ENCODE peak calls at places on chromosomes 7 and 10, in ten cellular contexts. R, M, L, X, P, N, F, W, C and I are unnamed samples.

GRCh38 chr7:125877251-125877650 is 947.6 kb upstream of the POT1 start:
- DNase-seq in X (peak; percentile 0), C (no peak), P (no peak), R (no peak), L (no peak), W (no peak), M (no peak), N (no peak), F (no peak), I (no peak)

GRCh38 chr10:60818134-60818770 is 40.0 kb downstream of the CDK1 start:
- DNase-seq in C (no peak), L (no peak), R (peak; percentile 91), N (no peak), F (no peak), P (no peak), X (no peak), M (peak; percentile 85), W (no peak), I (no peak)

GRCh38 chr10:76080406-76080805 is 649.0 kb downstream of the LRMDA start:
- DNase-seq in N (no peak), X (no peak), W (no peak), M (peak; percentile 59), R (peak; percentile 83), F (no peak), L (no peak), P (no peak), C (no peak), I (no peak)

GRCh38 chr10:47379445-47379785 is 4.7 kb downstream of the ZNF488 start:
- DNase-seq in C (no peak), N (no peak), P (no peak), L (no peak), W (no peak), M (no peak), F (no peak), X (no peak), R (no peak), I (no peak)

GRCh38 chr7:105678811-105679495 is 97.7 kb upstream of the EFCAB10 start:
- DNase-seq in F (peak; percentile 95), L (peak; percentile 82), N (peak; percentile 64), X (no peak), R (peak; percentile 15), P (peak; percentile 82), M (peak; percentile 88), W (no peak), C (no peak), I (peak; percentile 79)

GRCh38 chr10:28692050-28692449 is 14.7 kb downstream of the BAMBI start:
- DNase-seq in X (no peak), L (no peak), W (no peak), P (no peak), R (no peak), F (no peak), M (no peak), N (no peak), C (no peak), I (no peak)

GRCh38 chr7:24756989-24757798 is at the start of gene GSDME:
- DNase-seq in X (peak; percentile 68), R (peak; percentile 68), C (peak; percentile 62), M (peak; percentile 60), W (no peak), N (peak; percentile 66), F (peak; percentile 93), L (peak; percentile 86), P (peak; percentile 81), I (peak; percentile 77)

GRCh38 chr7:2258661-2259365 is 16.8 kb downstream of the NUDT1 start:
- DNase-seq in L (no peak), N (no peak), F (no peak), M (no peak), W (no peak), X (no peak), P (no peak), C (no peak), R (no peak), I (no peak)

GRCh38 chr10:11163990-11164805 is 146.5 kb downstream of the CELF2 start:
- DNase-seq in W (no peak), M (peak; percentile 17), P (no peak), F (no peak), N (no peak), X (no peak), R (no peak), C (peak; percentile 53), L (no peak), I (no peak)

GRCh38 chr10:11165591-11166543 is 148.2 kb downstream of the CELF2 start:
- DNase-seq in W (no peak), P (peak; percentile 77), N (peak; percentile 72), L (peak; percentile 31), X (no peak), M (peak; percentile 42), F (peak; percentile 94), C (peak; percentile 93), R (peak; percentile 16), I (peak; percentile 36)

GRCh38 chr10:11168423-11169100 is 150.9 kb downstream of the CELF2 start:
- DNase-seq in P (no peak), F (no peak), N (no peak), C (peak; percentile 29), L (no peak), X (no peak), R (no peak), M (no peak), W (no peak), I (no peak)

GRCh38 chr10:11164806-11165590 is 147.3 kb downstream of the CELF2 start:
- DNase-seq in M (peak; percentile 97), R (peak; percentile 91), C (peak; percentile 86), L (peak; percentile 47), P (peak; percentile 78), F (peak; percentile 92), X (no peak), W (no peak), N (peak; percentile 61), I (peak; percentile 77)

GRCh38 chr10:11167233-11167979 is 149.7 kb downstream of the CELF2 start:
- DNase-seq in W (no peak), R (no peak), C (peak; percentile 32), L (no peak), M (no peak), F (no peak), X (no peak), N (no peak), P (no peak), I (no peak)
- H3K4me3 ChIP-seq in W (peak overlapping the region; percentile 56), R (no peak overlapping the region), C (peak overlapping the region; percentile 93), L (peak overlapping the region; percentile 3), M (no peak overlapping the region), F (no peak overlapping the region), X (no peak overlapping the region), N (peak overlapping the region; percentile 72), P (peak overlapping the region; percentile 58), I (no peak overlapping the region)

GRCh38 chr10:124533266-124533665 is 71.6 kb downstream of the LHPP start:
- DNase-seq in L (no peak), P (no peak), X (no peak), W (no peak), R (no peak), C (no peak), N (no peak), M (no peak), F (no peak), I (no peak)

GRCh38 chr10:124534821-124535601 is 73.4 kb downstream of the LHPP start:
- DNase-seq in C (no peak), N (no peak), P (no peak), R (no peak), X (no peak), M (no peak), F (no peak), W (no peak), L (no peak), I (no peak)

GRCh38 chr10:124535731-124536495 is 74.3 kb downstream of the LHPP start:
- DNase-seq in P (no peak), F (no peak), M (peak; percentile 21), C (no peak), X (no peak), R (no peak), N (no peak), W (no peak), L (no peak), I (no peak)

GRCh38 chr10:124532788-124533187 is 71.2 kb downstream of the LHPP start:
- DNase-seq in X (no peak), P (no peak), M (no peak), R (no peak), F (no peak), W (no peak), C (no peak), N (no peak), L (no peak), I (no peak)

DNA sequence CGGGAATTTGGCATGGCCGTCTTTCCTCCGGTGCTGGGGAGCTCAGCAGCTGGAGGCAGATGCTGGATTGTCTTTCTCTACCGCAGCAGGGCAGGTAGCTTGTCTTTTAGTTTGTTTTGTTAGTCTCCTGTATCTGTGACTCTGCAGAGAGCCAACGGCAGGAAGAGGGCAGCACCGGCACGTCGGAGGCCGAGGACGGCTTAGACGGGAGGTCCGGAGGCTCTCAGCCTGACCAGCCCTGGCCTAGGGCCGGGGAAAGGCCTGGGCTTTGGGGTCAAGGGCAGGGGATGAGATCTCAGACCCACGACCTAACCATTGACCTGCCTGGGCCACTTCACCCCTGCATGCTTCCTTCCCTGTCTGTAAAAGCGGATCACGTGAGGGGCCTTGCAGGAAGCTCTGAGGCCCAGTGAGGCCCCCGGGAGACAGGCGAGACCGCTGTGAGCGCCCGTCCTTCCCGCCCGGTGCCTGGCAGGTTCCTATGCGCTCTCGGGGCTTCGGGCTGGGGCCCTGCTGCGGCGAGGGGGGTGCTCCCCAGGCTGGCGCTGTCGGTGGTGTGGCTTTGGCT is 72.7 kb downstream of the LHPP start:
- DNase-seq in M (peak; percentile 30), L (no peak), X (no peak), R (peak; percentile 18), C (no peak), W (no peak), P (no peak), N (no peak), F (no peak), I (no peak)
- TF ChIP-seq CTCF in M (peak; percentile 47), L (peak; percentile 12), X (no peak), R (no peak), C (peak; percentile 37), W (peak; percentile 60), P (peak; percentile 19), N (no peak), F (no peak), I (peak; percentile 35)

GRCh38 chr7:43647314-43647691 is 64.4 kb downstream of the STK17A start:
- DNase-seq in F (no peak), C (no peak), L (no peak), P (no peak), X (no peak), M (peak; percentile 93), W (no peak), R (peak; percentile 97), N (peak; percentile 33), I (no peak)
- H3K4me3 ChIP-seq in F (no peak overlapping the region), C (peak overlapping the region; percentile 24), L (no peak overlapping the region), P (no peak overlapping the region), X (no peak overlapping the region), M (peak overlapping the region; percentile 52), W (no peak overlapping the region), R (peak overlapping the region; percentile 29), N (no peak overlapping the region), I (no peak overlapping the region)

DNA sequence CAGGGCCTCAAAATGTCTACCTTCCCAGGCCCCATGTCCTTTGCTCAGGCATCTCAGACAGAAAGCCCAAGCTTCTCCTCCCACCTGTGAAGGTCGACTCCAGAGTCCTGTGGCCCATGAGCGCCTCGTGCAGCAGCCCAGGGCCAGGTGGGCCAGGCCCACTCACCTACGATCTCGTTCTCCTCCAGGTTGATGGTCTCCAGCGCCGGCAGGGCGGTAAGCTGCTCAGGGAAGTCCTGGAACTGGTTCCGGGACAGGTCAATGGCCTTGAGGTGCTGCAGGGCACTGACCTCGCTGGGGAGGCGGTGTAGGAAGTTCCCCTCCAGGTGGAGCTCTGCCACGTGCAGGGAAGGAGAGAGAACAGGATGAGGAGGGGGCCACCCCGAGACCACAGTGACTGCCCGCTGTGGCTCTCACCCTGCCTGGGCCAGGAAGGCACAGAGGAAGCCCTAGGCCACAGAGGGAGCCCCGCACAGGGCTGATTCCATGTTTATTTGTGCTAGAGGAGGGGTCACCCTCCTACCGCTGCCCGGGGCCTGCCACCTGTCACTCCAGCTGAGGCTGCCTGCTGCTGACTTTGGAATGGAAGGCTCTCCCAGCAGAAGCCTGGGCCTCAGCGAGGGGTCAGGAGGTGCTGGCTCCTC is 40.0 kb upstream of the NPFFR1 start:
- DNase-seq in L (peak; percentile 84), M (no peak), F (no peak), X (no peak), R (no peak), N (no peak), C (no peak), P (no peak), W (no peak), I (no peak)
- TF ChIP-seq CTCF in L (peak; percentile 24), M (no peak), F (no peak), X (no peak), R (no peak), N (no peak), C (no peak), P (no peak), W (no peak), I (no peak)